ENCODE peak calls at places on chromosome 3, in nine cellular contexts. Q is iPS-NIHi11; P is T-helper 2 cell; S is iris pigment epithelial cell; H is activated T-helper 1 cell treated with anti-CD3 and anti-CD28 coated beads, Interleukin-2, amount 50 U/mL, for 16 hours; D is HuH-7; F is stimulated activated naive CD8-positive, alpha-beta T cell treated with anti-CD3 and anti-CD28 coated beads, Interleukin-15, amount 100 ng/mL, for 72 hours; G is astrocyte; W is bronchial epithelial cell. B is an unnamed sample.

GRCh38 chr3:152364237-152364636 is 95.5 kb downstream of the MBNL1 start:
- DNase-seq in P (no peak), D (no peak), S (no peak), W (no peak), G (no peak), Q (no peak), F (no peak), H (no peak), B (no peak)

GRCh38 chr3:42984701-42985100 is 5.6 kb downstream of the GASK1A start:
- DNase-seq in Q (no peak), D (no peak), H (no peak), S (no peak), P (no peak), F (no peak), G (no peak), W (no peak), B (no peak)

GRCh38 chr3:189282751-189283150 is 111.0 kb downstream of the TPRG1 start:
- DNase-seq in P (no peak), S (no peak), H (no peak), G (peak), D (no peak), Q (no peak), F (no peak), W (peak), B (no peak)

GRCh38 chr3:132283440-132283839 is 33.8 kb upstream of the ACP3 start:
- DNase-seq in S (peak), P (no peak), W (no peak), F (no peak), G (no peak), D (peak), Q (peak), H (no peak), B (peak)

GRCh38 chr3:190169877-190170276 is 49.2 kb upstream of the P3H2 start:
- DNase-seq in S (no peak), F (no peak), W (no peak), P (no peak), G (no peak), Q (no peak), H (no peak), D (no peak), B (no peak)

GRCh38 chr3:181326637-181327223 is 337.2 kb upstream of the DNAJC19 start:
- DNase-seq in P (no peak), G (peak), Q (peak), H (no peak), F (no peak), D (peak), S (peak), W (peak), B (peak)

GRCh38 chr3:27721717-27722564 is at the start of gene EOMES:
- DNase-seq in W (peak), F (peak), Q (peak), D (peak), P (peak), G (peak), H (no peak), S (peak), B (peak)

GRCh38 chr3:44643024-44643423 is 5.5 kb upstream of the ZNF35 start:
- DNase-seq in H (no peak), G (no peak), Q (no peak), S (no peak), D (no peak), P (no peak), F (no peak), W (no peak), B (no peak)

GRCh38 chr3:11096266-11097135 is 57.8 kb upstream of the HRH1 start:
- DNase-seq in W (peak), Q (peak), S (peak), P (no peak), H (no peak), F (peak), G (peak), D (no peak), B (peak)

GRCh38 chr3:117661636-117662095 is 952.1 kb downstream of the TUSC7 start:
- DNase-seq in S (peak), F (no peak), G (peak), H (no peak), P (no peak), W (peak), D (no peak), Q (no peak), B (no peak)

GRCh38 chr3:18405141-18405540 is 20.0 kb downstream of the SATB1 start:
- DNase-seq in S (no peak), H (no peak), G (no peak), P (no peak), F (no peak), Q (no peak), D (no peak), W (no peak), B (no peak)

GRCh38 chr3:13013994-13014754 is 59.1 kb downstream of the IQSEC1 start:
- DNase-seq in D (no peak), Q (no peak), F (peak), S (no peak), H (no peak), P (peak), W (no peak), G (no peak), B (no peak)

GRCh38 chr3:121111914-121112612 is 204.1 kb downstream of the STXBP5L start:
- DNase-seq in Q (peak), P (no peak), F (no peak), G (no peak), S (no peak), D (peak), H (no peak), W (no peak), B (no peak)

GRCh38 chr3:168794427-168794826 is 698.7 kb upstream of the GOLIM4 start:
- DNase-seq in H (no peak), P (no peak), F (no peak), G (no peak), W (no peak), D (no peak), S (no peak), Q (no peak), B (no peak)

GRCh38 chr3:184637705-184638104 is 74.2 kb downstream of the MAGEF1 start:
- DNase-seq in D (no peak), G (no peak), Q (no peak), P (no peak), W (no peak), F (no peak), H (no peak), S (peak), B (no peak)

GRCh38 chr3:102114264-102114979 is 265.1 kb downstream of the NFKBIZ start:
- DNase-seq in D (no peak), S (no peak), F (peak), W (no peak), G (no peak), Q (no peak), P (no peak), H (no peak), B (no peak)

GRCh38 chr3:110384601-110385000 is 687.0 kb upstream of the NECTIN3 start:
- DNase-seq in W (peak), P (no peak), D (no peak), G (peak), F (no peak), S (peak), H (no peak), Q (no peak), B (no peak)

GRCh38 chr3:10352146-10352911 is 31.4 kb upstream of the SEC13 start:
- DNase-seq in S (peak), F (no peak), G (peak), H (no peak), D (no peak), Q (no peak), W (peak), P (no peak), B (no peak)

GRCh38 chr3:39290255-39290654 is 10.4 kb upstream of the CX3CR1 start:
- DNase-seq in W (peak), F (no peak), S (no peak), D (no peak), P (no peak), H (no peak), G (no peak), Q (no peak), B (no peak)

GRCh38 chr3:149736180-149737100 is 15.8 kb downstream of the COMMD2 start:
- DNase-seq in D (no peak), S (peak), W (peak), F (no peak), P (no peak), Q (peak), H (no peak), G (peak), B (no peak)

GRCh38 chr3:114121996-114122709 is 56.7 kb downstream of the DRD3 start:
- DNase-seq in G (peak), Q (no peak), D (no peak), S (peak), P (no peak), W (peak), F (no peak), H (no peak), B (no peak)